ENCODE peak calls at places on chromosome 14, in eight cellular contexts. One of them, this sample, is unnamed.

GRCh38 chr14:65192686-65193085 is 90.4 kb upstream of the MAX start:
- DNase-seq in neural crest cell: no peak
- DNase-seq in NAMALWA: no peak
- DNase-seq in NCI-H2107: no peak
- DNase-seq in hypothalamus: no peak
- DNase-seq in effector memory CD4-positive, alpha-beta T cell: no peak
- DNase-seq in body of pancreas: no peak
- DNase-seq in activated T-cell treated with anti-CD3 and anti-CD28 coated beads, Interleukin-2, amount 50 U/mL, for 72 hours: no peak
- DNase-seq in this sample: no peak

GRCh38 chr14:102078840-102079699 is 7.8 kb downstream of the HSP90AA1 start:
- DNase-seq in NAMALWA: peak
- DNase-seq in neural crest cell: no peak
- DNase-seq in body of pancreas: no peak
- DNase-seq in hypothalamus: no peak
- DNase-seq in NCI-H2107: no peak
- DNase-seq in effector memory CD4-positive, alpha-beta T cell: no peak
- DNase-seq in activated T-cell treated with anti-CD3 and anti-CD28 coated beads, Interleukin-2, amount 50 U/mL, for 72 hours: no peak
- DNase-seq in this sample: no peak

GRCh38 chr14:100790785-100791667 is 34.9 kb upstream of the MEG3 start:
- DNase-seq in body of pancreas: no peak
- DNase-seq in activated T-cell treated with anti-CD3 and anti-CD28 coated beads, Interleukin-2, amount 50 U/mL, for 72 hours: no peak
- DNase-seq in neural crest cell: no peak
- DNase-seq in hypothalamus: no peak
- DNase-seq in NAMALWA: no peak
- DNase-seq in NCI-H2107: no peak
- DNase-seq in effector memory CD4-positive, alpha-beta T cell: no peak
- DNase-seq in this sample: no peak

GRCh38 chr14:69909831-69910550 is 30.8 kb downstream of the SMOC1 start:
- DNase-seq in NCI-H2107: no peak
- DNase-seq in NAMALWA: no peak
- DNase-seq in effector memory CD4-positive, alpha-beta T cell: no peak
- DNase-seq in body of pancreas: no peak
- DNase-seq in hypothalamus: no peak
- DNase-seq in activated T-cell treated with anti-CD3 and anti-CD28 coated beads, Interleukin-2, amount 50 U/mL, for 72 hours: no peak
- DNase-seq in neural crest cell: no peak
- DNase-seq in this sample: no peak

GRCh38 chr14:91929700-91930099 is 17.8 kb downstream of the FBLN5 start:
- DNase-seq in neural crest cell: no peak
- DNase-seq in effector memory CD4-positive, alpha-beta T cell: no peak
- DNase-seq in body of pancreas: no peak
- DNase-seq in NAMALWA: no peak
- DNase-seq in activated T-cell treated with anti-CD3 and anti-CD28 coated beads, Interleukin-2, amount 50 U/mL, for 72 hours: no peak
- DNase-seq in NCI-H2107: no peak
- DNase-seq in hypothalamus: no peak
- DNase-seq in this sample: no peak

GRCh38 chr14:100780646-100781355 is 45.1 kb upstream of the MEG3 start:
- DNase-seq in activated T-cell treated with anti-CD3 and anti-CD28 coated beads, Interleukin-2, amount 50 U/mL, for 72 hours: no peak
- DNase-seq in neural crest cell: no peak
- DNase-seq in effector memory CD4-positive, alpha-beta T cell: no peak
- DNase-seq in NCI-H2107: no peak
- DNase-seq in body of pancreas: no peak
- DNase-seq in NAMALWA: no peak
- DNase-seq in hypothalamus: no peak
- DNase-seq in this sample: no peak

GRCh38 chr14:22099942-22100763 is 426.5 kb upstream of the OR4E1 start:
- DNase-seq in body of pancreas: peak
- DNase-seq in NAMALWA: peak
- DNase-seq in effector memory CD4-positive, alpha-beta T cell: peak
- DNase-seq in activated T-cell treated with anti-CD3 and anti-CD28 coated beads, Interleukin-2, amount 50 U/mL, for 72 hours: peak
- DNase-seq in NCI-H2107: peak
- DNase-seq in neural crest cell: peak
- DNase-seq in hypothalamus: peak
- DNase-seq in this sample: peak

GRCh38 chr14:102086346-102086971 is 385 bp downstream of the HSP90AA1 start:
- DNase-seq in neural crest cell: no peak
- DNase-seq in body of pancreas: peak
- DNase-seq in NAMALWA: peak
- DNase-seq in activated T-cell treated with anti-CD3 and anti-CD28 coated beads, Interleukin-2, amount 50 U/mL, for 72 hours: peak
- DNase-seq in NCI-H2107: peak
- DNase-seq in hypothalamus: peak
- DNase-seq in effector memory CD4-positive, alpha-beta T cell: peak
- DNase-seq in this sample: no peak

GRCh38 chr14:63523735-63524408 is 19.3 kb downstream of the PPP2R5E start:
- DNase-seq in activated T-cell treated with anti-CD3 and anti-CD28 coated beads, Interleukin-2, amount 50 U/mL, for 72 hours: no peak
- DNase-seq in NCI-H2107: no peak
- DNase-seq in NAMALWA: no peak
- DNase-seq in neural crest cell: no peak
- DNase-seq in hypothalamus: no peak
- DNase-seq in body of pancreas: no peak
- DNase-seq in effector memory CD4-positive, alpha-beta T cell: no peak
- DNase-seq in this sample: no peak

GRCh38 chr14:23442721-23443356 is 7.4 kb upstream of the MYH7 start:
- DNase-seq in activated T-cell treated with anti-CD3 and anti-CD28 coated beads, Interleukin-2, amount 50 U/mL, for 72 hours: no peak
- DNase-seq in NCI-H2107: no peak
- DNase-seq in neural crest cell: no peak
- DNase-seq in effector memory CD4-positive, alpha-beta T cell: no peak
- DNase-seq in body of pancreas: no peak
- DNase-seq in NAMALWA: no peak
- DNase-seq in hypothalamus: no peak
- DNase-seq in this sample: no peak

GRCh38 chr14:97866186-97866585 is 1069.0 kb downstream of the VRK1 start:
- DNase-seq in NCI-H2107: no peak
- DNase-seq in NAMALWA: no peak
- DNase-seq in body of pancreas: no peak
- DNase-seq in activated T-cell treated with anti-CD3 and anti-CD28 coated beads, Interleukin-2, amount 50 U/mL, for 72 hours: no peak
- DNase-seq in hypothalamus: no peak
- DNase-seq in neural crest cell: no peak
- DNase-seq in effector memory CD4-positive, alpha-beta T cell: no peak
- DNase-seq in this sample: no peak

GRCh38 chr14:52740751-52741150 is 10.8 kb downstream of the STYX start:
- DNase-seq in neural crest cell: no peak
- DNase-seq in effector memory CD4-positive, alpha-beta T cell: no peak
- DNase-seq in activated T-cell treated with anti-CD3 and anti-CD28 coated beads, Interleukin-2, amount 50 U/mL, for 72 hours: no peak
- DNase-seq in NAMALWA: no peak
- DNase-seq in hypothalamus: no peak
- DNase-seq in NCI-H2107: no peak
- DNase-seq in body of pancreas: no peak
- DNase-seq in this sample: no peak

GRCh38 chr14:78143489-78144145 is 26.6 kb upstream of the NRXN3 start:
- DNase-seq in neural crest cell: no peak
- DNase-seq in NCI-H2107: no peak
- DNase-seq in activated T-cell treated with anti-CD3 and anti-CD28 coated beads, Interleukin-2, amount 50 U/mL, for 72 hours: peak
- DNase-seq in NAMALWA: no peak
- DNase-seq in body of pancreas: no peak
- DNase-seq in effector memory CD4-positive, alpha-beta T cell: no peak
- DNase-seq in hypothalamus: no peak
- DNase-seq in this sample: peak

GRCh38 chr14:37874429-37875109 is 279.1 kb downstream of the TTC6 start:
- DNase-seq in neural crest cell: peak
- DNase-seq in effector memory CD4-positive, alpha-beta T cell: no peak
- DNase-seq in hypothalamus: peak
- DNase-seq in body of pancreas: peak
- DNase-seq in NAMALWA: peak
- DNase-seq in activated T-cell treated with anti-CD3 and anti-CD28 coated beads, Interleukin-2, amount 50 U/mL, for 72 hours: peak
- DNase-seq in NCI-H2107: peak
- DNase-seq in this sample: peak

GRCh38 chr14:98955036-98955740 is 316.8 kb downstream of the BCL11B start:
- DNase-seq in hypothalamus: no peak
- DNase-seq in NCI-H2107: no peak
- DNase-seq in neural crest cell: no peak
- DNase-seq in NAMALWA: no peak
- DNase-seq in activated T-cell treated with anti-CD3 and anti-CD28 coated beads, Interleukin-2, amount 50 U/mL, for 72 hours: no peak
- DNase-seq in body of pancreas: no peak
- DNase-seq in effector memory CD4-positive, alpha-beta T cell: no peak
- DNase-seq in this sample: no peak

GRCh38 chr14:41607966-41608663 is 1.4 kb downstream of the LRFN5 start:
- DNase-seq in neural crest cell: no peak
- DNase-seq in NCI-H2107: peak
- DNase-seq in activated T-cell treated with anti-CD3 and anti-CD28 coated beads, Interleukin-2, amount 50 U/mL, for 72 hours: no peak
- DNase-seq in NAMALWA: no peak
- DNase-seq in hypothalamus: no peak
- DNase-seq in body of pancreas: no peak
- DNase-seq in effector memory CD4-positive, alpha-beta T cell: no peak
- DNase-seq in this sample: no peak

GRCh38 chr14:74207943-74208342 is 31.3 kb upstream of the VSX2 start:
- DNase-seq in NCI-H2107: no peak
- DNase-seq in hypothalamus: no peak
- DNase-seq in neural crest cell: no peak
- DNase-seq in activated T-cell treated with anti-CD3 and anti-CD28 coated beads, Interleukin-2, amount 50 U/mL, for 72 hours: no peak
- DNase-seq in NAMALWA: peak
- DNase-seq in effector memory CD4-positive, alpha-beta T cell: no peak
- DNase-seq in body of pancreas: no peak
- DNase-seq in this sample: no peak

GRCh38 chr14:36663404-36664321 is 2.0 kb downstream of the PAX9 start:
- DNase-seq in NCI-H2107: no peak
- DNase-seq in activated T-cell treated with anti-CD3 and anti-CD28 coated beads, Interleukin-2, amount 50 U/mL, for 72 hours: no peak
- DNase-seq in body of pancreas: no peak
- DNase-seq in NAMALWA: no peak
- DNase-seq in neural crest cell: no peak
- DNase-seq in hypothalamus: no peak
- DNase-seq in effector memory CD4-positive, alpha-beta T cell: no peak
- DNase-seq in this sample: no peak

GRCh38 chr14:94062344-94062904 is 18.6 kb downstream of the DDX24 start:
- DNase-seq in NCI-H2107: no peak
- DNase-seq in NAMALWA: no peak
- DNase-seq in neural crest cell: no peak
- DNase-seq in activated T-cell treated with anti-CD3 and anti-CD28 coated beads, Interleukin-2, amount 50 U/mL, for 72 hours: no peak
- DNase-seq in hypothalamus: no peak
- DNase-seq in effector memory CD4-positive, alpha-beta T cell: no peak
- DNase-seq in body of pancreas: no peak
- DNase-seq in this sample: no peak

GRCh38 chr14:88470542-88471440 is 84.0 kb downstream of the PTPN21 start:
- DNase-seq in activated T-cell treated with anti-CD3 and anti-CD28 coated beads, Interleukin-2, amount 50 U/mL, for 72 hours: no peak
- DNase-seq in hypothalamus: no peak
- DNase-seq in NAMALWA: no peak
- DNase-seq in body of pancreas: no peak
- DNase-seq in effector memory CD4-positive, alpha-beta T cell: no peak
- DNase-seq in NCI-H2107: no peak
- DNase-seq in neural crest cell: no peak
- DNase-seq in this sample: no peak

GRCh38 chr14:46063872-46064271 is 587.7 kb downstream of the RPL10L start:
- DNase-seq in effector memory CD4-positive, alpha-beta T cell: no peak
- DNase-seq in NCI-H2107: no peak
- DNase-seq in body of pancreas: no peak
- DNase-seq in hypothalamus: no peak
- DNase-seq in activated T-cell treated with anti-CD3 and anti-CD28 coated beads, Interleukin-2, amount 50 U/mL, for 72 hours: no peak
- DNase-seq in neural crest cell: no peak
- DNase-seq in NAMALWA: no peak
- DNase-seq in this sample: no peak

GRCh38 chr14:74793506-74794155 is 30.5 kb downstream of the YLPM1 start:
- DNase-seq in NAMALWA: peak
- DNase-seq in body of pancreas: no peak
- DNase-seq in hypothalamus: no peak
- DNase-seq in effector memory CD4-positive, alpha-beta T cell: no peak
- DNase-seq in activated T-cell treated with anti-CD3 and anti-CD28 coated beads, Interleukin-2, amount 50 U/mL, for 72 hours: peak
- DNase-seq in NCI-H2107: no peak
- DNase-seq in neural crest cell: no peak
- DNase-seq in this sample: no peak

GRCh38 chr14:20848316-20848954 is 42.8 kb upstream of the RNASE3 start:
- DNase-seq in effector memory CD4-positive, alpha-beta T cell: no peak
- DNase-seq in body of pancreas: peak
- DNase-seq in NAMALWA: no peak
- DNase-seq in NCI-H2107: no peak
- DNase-seq in activated T-cell treated with anti-CD3 and anti-CD28 coated beads, Interleukin-2, amount 50 U/mL, for 72 hours: no peak
- DNase-seq in neural crest cell: no peak
- DNase-seq in hypothalamus: no peak
- DNase-seq in this sample: peak

GRCh38 chr14:33573296-33573695 is 377.6 kb downstream of the EGLN3 start:
- DNase-seq in neural crest cell: no peak
- DNase-seq in NCI-H2107: no peak
- DNase-seq in body of pancreas: no peak
- DNase-seq in NAMALWA: no peak
- DNase-seq in effector memory CD4-positive, alpha-beta T cell: no peak
- DNase-seq in hypothalamus: no peak
- DNase-seq in activated T-cell treated with anti-CD3 and anti-CD28 coated beads, Interleukin-2, amount 50 U/mL, for 72 hours: no peak
- DNase-seq in this sample: no peak

GRCh38 chr14:64812412-64812811 is 67.3 kb downstream of the SPTB start:
- DNase-seq in body of pancreas: peak
- DNase-seq in effector memory CD4-positive, alpha-beta T cell: peak
- DNase-seq in hypothalamus: peak
- DNase-seq in NAMALWA: peak
- DNase-seq in NCI-H2107: peak
- DNase-seq in neural crest cell: no peak
- DNase-seq in activated T-cell treated with anti-CD3 and anti-CD28 coated beads, Interleukin-2, amount 50 U/mL, for 72 hours: peak
- DNase-seq in this sample: no peak

GRCh38 chr14:101731187-101732080 is 30.1 kb upstream of the PPP2R5C start:
- DNase-seq in neural crest cell: no peak
- DNase-seq in activated T-cell treated with anti-CD3 and anti-CD28 coated beads, Interleukin-2, amount 50 U/mL, for 72 hours: peak
- DNase-seq in NCI-H2107: peak
- DNase-seq in NAMALWA: peak
- DNase-seq in body of pancreas: peak
- DNase-seq in hypothalamus: peak
- DNase-seq in effector memory CD4-positive, alpha-beta T cell: peak
- DNase-seq in this sample: peak

GRCh38 chr14:80239631-80240030 is 28.3 kb upstream of the DIO2 start:
- DNase-seq in NAMALWA: no peak
- DNase-seq in neural crest cell: no peak
- DNase-seq in effector memory CD4-positive, alpha-beta T cell: no peak
- DNase-seq in activated T-cell treated with anti-CD3 and anti-CD28 coated beads, Interleukin-2, amount 50 U/mL, for 72 hours: no peak
- DNase-seq in NCI-H2107: no peak
- DNase-seq in body of pancreas: no peak
- DNase-seq in hypothalamus: no peak
- DNase-seq in this sample: no peak

GRCh38 chr14:67077914-67078313 is 111.3 kb upstream of the GARIN2 start:
- DNase-seq in body of pancreas: no peak
- DNase-seq in activated T-cell treated with anti-CD3 and anti-CD28 coated beads, Interleukin-2, amount 50 U/mL, for 72 hours: no peak
- DNase-seq in NAMALWA: no peak
- DNase-seq in NCI-H2107: no peak
- DNase-seq in effector memory CD4-positive, alpha-beta T cell: no peak
- DNase-seq in neural crest cell: no peak
- DNase-seq in hypothalamus: no peak
- DNase-seq in this sample: no peak